ENCODE peak calls at places on chromosome 10, in six cellular contexts. V, U, Z, X, E and Y are unnamed samples.

GRCh38 chr10:18625906-18626305 is 25.5 kb downstream of the NSUN6 start:
- DNase-seq in Z (no peak), E (no peak), U (no peak), X (no peak), V (no peak), Y (no peak)

GRCh38 chr10:45008524-45009161 is 7.9 kb downstream of the ZNF22 start:
- DNase-seq in X (no peak), V (peak; percentile 78), U (peak; percentile 83), Z (no peak), E (peak; percentile 25), Y (no peak)

GRCh38 chr10:110398419-110399162 is 93.9 kb upstream of the SMNDC1 start:
- DNase-seq in V (peak; percentile 87), U (no peak), X (peak; percentile 95), Z (no peak), E (no peak), Y (no peak)

GRCh38 chr10:19935106-19935505 is 118.9 kb downstream of the PLXDC2 start:
- DNase-seq in U (no peak), X (no peak), V (no peak), Z (no peak), E (no peak), Y (no peak)

GRCh38 chr10:118057351-118057750 is 10.6 kb upstream of the RAB11FIP2 start:
- DNase-seq in U (no peak), V (no peak), E (no peak), Z (no peak), X (no peak), Y (no peak)

GRCh38 chr10:128044186-128044585 is 82.0 kb downstream of the MKI67 start:
- DNase-seq in Z (no peak), X (peak; percentile 32), U (no peak), V (no peak), E (no peak), Y (no peak)

GRCh38 chr10:21173964-21174669 is 277.0 kb upstream of the NEBL start:
- DNase-seq in Z (peak; percentile 79), X (peak; percentile 95), V (no peak), U (no peak), E (no peak), Y (no peak)

GRCh38 chr10:5812283-5813090 is 747 bp downstream of the GDI2 start:
- DNase-seq in V (no peak), X (peak; percentile 92), Z (peak; percentile 73), U (no peak), E (no peak), Y (peak; percentile 19)

GRCh38 chr10:11049772-11050171 is 32.1 kb downstream of the CELF2 start:
- DNase-seq in Z (no peak), U (no peak), X (no peak), E (no peak), V (no peak), Y (no peak)

GRCh38 chr10:75234683-75235374 is 928 bp downstream of the COMTD1 start:
- DNase-seq in E (no peak), U (no peak), V (no peak), X (peak; percentile 83), Z (peak; percentile 82), Y (no peak)

GRCh38 chr10:123287594-123288247 is 133.5 kb downstream of the BUB3 start:
- DNase-seq in X (no peak), U (no peak), V (peak; percentile 98), Z (peak; percentile 20), E (no peak), Y (no peak)

GRCh38 chr10:35352508-35352907 is 16.2 kb downstream of the CCNY start:
- DNase-seq in E (no peak), U (no peak), V (no peak), X (no peak), Z (no peak), Y (no peak)

GRCh38 chr10:29925771-29926345 is 133.5 kb downstream of the JCAD start:
- DNase-seq in Z (no peak), X (no peak), V (no peak), E (no peak), U (no peak), Y (no peak)

GRCh38 chr10:71133710-71134686 is 78.4 kb upstream of the UNC5B start:
- DNase-seq in Z (no peak), U (no peak), E (no peak), X (no peak), V (no peak), Y (no peak)

GRCh38 chr10:103086799-103087198 is 106.3 kb downstream of the NT5C2 start:
- DNase-seq in U (no peak), Z (no peak), V (no peak), E (no peak), X (no peak), Y (no peak)

GRCh38 chr10:132630156-132630555 is 92.6 kb downstream of the INPP5A start:
- DNase-seq in X (no peak), E (no peak), Z (no peak), U (no peak), V (no peak), Y (no peak)